ENCODE peak calls at places on chromosome 11, in ten cellular contexts. C, Y, A, S, R, E, L, O, I and D are unnamed samples.

GRCh38 chr11:130115218-130115617 is 44.4 kb upstream of the ST14 start:
- DNase-seq in R (no peak), E (no peak), O (no peak), L (peak), A (no peak), I (no peak), Y (no peak), C (peak), S (no peak), D (peak)

GRCh38 chr11:121696177-121696863 is 243.6 kb upstream of the SORL1-AS1 start:
- DNase-seq in C (no peak), I (no peak), R (no peak), Y (no peak), E (no peak), O (peak), L (peak), A (no peak), S (peak), D (no peak)

GRCh38 chr11:94423467-94423866 is 22.2 kb upstream of the GPR83 start:
- DNase-seq in E (no peak), C (no peak), I (no peak), S (no peak), R (no peak), Y (no peak), A (no peak), L (no peak), O (no peak), D (no peak)

GRCh38 chr11:57546869-57547518 is 9.6 kb downstream of the SMTNL1 start:
- DNase-seq in O (peak), A (no peak), I (no peak), C (peak), Y (no peak), S (peak), E (no peak), L (peak), R (no peak), D (peak)

GRCh38 chr11:45423036-45423435 is 136.9 kb upstream of the SYT13 start:
- DNase-seq in E (no peak), S (no peak), I (no peak), R (no peak), C (no peak), Y (no peak), L (no peak), O (no peak), A (no peak), D (no peak)

GRCh38 chr11:278001-278951 is at the start of gene NLRP6:
- DNase-seq in I (no peak), S (no peak), A (no peak), R (no peak), E (no peak), C (no peak), Y (no peak), O (no peak), L (no peak), D (no peak)

GRCh38 chr11:127275771-127276170 is 275.2 kb upstream of the KIRREL3 start:
- DNase-seq in A (no peak), L (peak), E (no peak), O (no peak), C (no peak), R (no peak), I (no peak), Y (no peak), S (no peak), D (no peak)

GRCh38 chr11:117239295-117239694 is 6.8 kb downstream of the RNF214 start:
- DNase-seq in O (peak), A (no peak), L (peak), S (peak), C (peak), Y (no peak), I (no peak), R (no peak), E (no peak), D (peak)

GRCh38 chr11:65424200-65425104 is 1.9 kb downstream of the NEAT1 start:
- DNase-seq in C (peak), A (peak), S (peak), I (peak), Y (peak), O (peak), L (peak), R (peak), E (no peak), D (peak)

GRCh38 chr11:105933666-105934065 is 88.4 kb downstream of the MSANTD4 start:
- DNase-seq in Y (no peak), I (no peak), R (no peak), A (no peak), C (no peak), L (no peak), O (no peak), E (no peak), S (no peak), D (no peak)

GRCh38 chr11:134063991-134064747 is 4.7 kb upstream of the JAM3 start:
- DNase-seq in A (no peak), E (no peak), L (no peak), C (no peak), Y (no peak), O (no peak), S (no peak), I (no peak), R (no peak), D (no peak)

GRCh38 chr11:74279256-74279655 is 32.2 kb downstream of the P4HA3 start:
- DNase-seq in O (no peak), I (no peak), Y (no peak), R (no peak), C (no peak), S (no peak), A (no peak), L (no peak), E (no peak), D (no peak)

GRCh38 chr11:77073328-77074001 is 6.7 kb downstream of the CAPN5 start:
- DNase-seq in A (no peak), L (peak), C (peak), O (peak), R (no peak), Y (no peak), I (no peak), E (no peak), S (peak), D (peak)

GRCh38 chr11:22151795-22152194 is 41.1 kb upstream of the ANO5 start:
- DNase-seq in R (no peak), C (no peak), E (no peak), L (no peak), S (no peak), O (no peak), Y (no peak), I (no peak), A (no peak), D (no peak)

GRCh38 chr11:133833101-133833898 is 12.0 kb downstream of the SPATA19 start:
- DNase-seq in S (no peak), Y (no peak), L (no peak), A (no peak), E (no peak), C (peak), O (no peak), R (no peak), I (peak), D (no peak)